ENCODE peak calls at places on chromosomes 7 and 10, in nine cellular contexts. I is HepG2; Q is B cell; R is Peyer's patch; U is naive B cell; L is Right ventricle myocardium superior; A is activated CD8-positive, alpha-beta memory T cell treated with anti-CD3 and anti-CD28 coated beads, Interleukin-2, amount 10 ng/mL, durations not matched to agents 7 days and 5 days; H is transverse colon; S is SK-N-SH. V is an unnamed sample.
A peak's percentile ranks its signal among the peaks of the same experiment; 100 is the strongest.

GRCh38 chr10:50382576-50383023 is 131.3 kb upstream of the ASAH2 start:
- DNase-seq in U (no peak), H (no peak), A (no peak), L (no peak), S (no peak), R (no peak), Q (no peak), I (no peak), V (no peak)

GRCh38 chr10:132681858-132682755 is 103.8 kb downstream of the NKX6-2 start:
- DNase-seq in H (no peak), S (no peak), R (peak; percentile 43), Q (no peak), A (no peak), I (no peak), L (peak; percentile 28), U (no peak), V (no peak)

GRCh38 chr10:12730809-12731519 is 270.5 kb downstream of the CCDC3 start:
- DNase-seq in R (no peak), H (no peak), S (no peak), I (no peak), Q (no peak), U (no peak), A (no peak), L (no peak), V (no peak)

GRCh38 chr7:33039257-33039904 is 23.2 kb downstream of the NT5C3A start:
- DNase-seq in Q (peak; percentile 49), U (peak; percentile 45), I (no peak), S (no peak), L (no peak), R (no peak), A (no peak), H (no peak), V (peak; percentile 17)

GRCh38 chr10:70927221-70927943 is 39.0 kb upstream of the PCBD1 start:
- DNase-seq in I (no peak), U (no peak), L (no peak), A (no peak), Q (no peak), H (no peak), R (no peak), S (peak; percentile 44), V (no peak)

GRCh38 chr10:72087392-72087968 is 871 bp downstream of the SPOCK2 start:
- DNase-seq in A (peak; percentile 66), H (peak; percentile 39), L (no peak), S (peak; percentile 68), R (peak; percentile 76), I (no peak), Q (peak; percentile 85), U (peak; percentile 55), V (no peak)

GRCh38 chr7:129263168-129263567 is 38.3 kb downstream of the AHCYL2 start:
- DNase-seq in I (no peak), Q (no peak), U (no peak), L (no peak), A (no peak), R (no peak), H (no peak), S (no peak), V (no peak)

GRCh38 chr10:115772606-115773005 is 500.4 kb downstream of the GFRA1 start:
- DNase-seq in S (no peak), R (no peak), I (no peak), U (no peak), A (no peak), L (no peak), H (no peak), Q (no peak), V (no peak)

GRCh38 chr7:158085741-158086695 is 501.6 kb downstream of the PTPRN2 start:
- DNase-seq in U (no peak), L (no peak), Q (no peak), I (no peak), R (no peak), S (peak; percentile 89), A (no peak), H (no peak), V (no peak)

GRCh38 chr7:33190688-33191304 is 61.4 kb downstream of the BBS9 start:
- DNase-seq in H (no peak), A (no peak), Q (no peak), U (no peak), R (no peak), I (no peak), L (no peak), S (no peak), V (no peak)

GRCh38 chr10:119423911-119424590 is 118.5 kb downstream of the RGS10 start:
- DNase-seq in I (no peak), A (no peak), R (no peak), Q (no peak), S (no peak), H (no peak), U (no peak), L (peak; percentile 29), V (no peak)

GRCh38 chr10:33273295-33274002 is 61.0 kb downstream of the NRP1 start:
- DNase-seq in A (no peak), L (peak; percentile 93), R (peak; percentile 71), H (peak; percentile 78), S (peak; percentile 60), Q (no peak), I (peak; percentile 36), U (no peak), V (no peak)